ENCODE peak calls at places on chromosomes 12 and 14, in eight cellular contexts. One of them, this sample, is unnamed.

GRCh38 chr14:89357655-89358297 is 59.3 kb downstream of the FOXN3 start:
- DNase-seq in B cell: no peak
- DNase-seq in astrocyte of the cerebellum: no peak
- DNase-seq in heart right ventricle: no peak
- DNase-seq in type B pancreatic cell: no peak
- DNase-seq in spleen: no peak
- DNase-seq in fibroblast of mammary gland: no peak
- DNase-seq in BE2C: no peak
- DNase-seq in this sample: no peak

GRCh38 chr12:55838361-55838760 is 4.4 kb downstream of the MMP19 start:
- DNase-seq in B cell: no peak
- DNase-seq in astrocyte of the cerebellum: no peak
- DNase-seq in heart right ventricle: no peak
- DNase-seq in type B pancreatic cell: no peak
- DNase-seq in spleen: no peak
- DNase-seq in fibroblast of mammary gland: no peak
- DNase-seq in BE2C: no peak
- DNase-seq in this sample: no peak

GRCh38 chr12:32478858-32479257 is 79.5 kb downstream of the FGD4 start:
- DNase-seq in B cell: no peak
- DNase-seq in astrocyte of the cerebellum: no peak
- DNase-seq in heart right ventricle: no peak
- DNase-seq in type B pancreatic cell: no peak
- DNase-seq in spleen: no peak
- DNase-seq in fibroblast of mammary gland: no peak
- DNase-seq in BE2C: no peak
- DNase-seq in this sample: no peak

GRCh38 chr12:92365333-92365732 is 219.7 kb upstream of the BTG1 start:
- DNase-seq in B cell: no peak
- DNase-seq in astrocyte of the cerebellum: no peak
- DNase-seq in heart right ventricle: no peak
- DNase-seq in type B pancreatic cell: no peak
- DNase-seq in spleen: no peak
- DNase-seq in fibroblast of mammary gland: no peak
- DNase-seq in BE2C: no peak
- DNase-seq in this sample: no peak

GRCh38 chr12:31506907-31507306 is 84.0 kb downstream of the DENND5B start:
- DNase-seq in B cell: no peak
- DNase-seq in astrocyte of the cerebellum: no peak
- DNase-seq in heart right ventricle: no peak
- DNase-seq in type B pancreatic cell: no peak
- DNase-seq in spleen: no peak
- DNase-seq in fibroblast of mammary gland: no peak
- DNase-seq in BE2C: no peak
- DNase-seq in this sample: no peak

GRCh38 chr12:56833780-56834179 is 70.7 kb downstream of the HSD17B6 start:
- DNase-seq in B cell: no peak
- DNase-seq in astrocyte of the cerebellum: no peak
- DNase-seq in heart right ventricle: no peak
- DNase-seq in type B pancreatic cell: no peak
- DNase-seq in spleen: no peak
- DNase-seq in fibroblast of mammary gland: no peak
- DNase-seq in BE2C: no peak
- DNase-seq in this sample: no peak

GRCh38 chr12:119061208-119061796 is 80.0 kb downstream of the SRRM4 start:
- DNase-seq in B cell: no peak
- DNase-seq in astrocyte of the cerebellum: peak
- DNase-seq in heart right ventricle: peak
- DNase-seq in type B pancreatic cell: peak
- DNase-seq in spleen: no peak
- DNase-seq in fibroblast of mammary gland: peak
- DNase-seq in BE2C: peak
- DNase-seq in this sample: no peak

GRCh38 chr12:50257226-50258166 is 25.8 kb downstream of the LIMA1 start:
- DNase-seq in B cell: no peak
- DNase-seq in astrocyte of the cerebellum: no peak
- DNase-seq in heart right ventricle: no peak
- DNase-seq in type B pancreatic cell: no peak
- DNase-seq in spleen: no peak
- DNase-seq in fibroblast of mammary gland: peak
- DNase-seq in BE2C: no peak
- DNase-seq in this sample: no peak

GRCh38 chr12:43120189-43120588 is 431.8 kb downstream of the ADAMTS20 start:
- DNase-seq in B cell: no peak
- DNase-seq in astrocyte of the cerebellum: no peak
- DNase-seq in heart right ventricle: no peak
- DNase-seq in type B pancreatic cell: no peak
- DNase-seq in spleen: no peak
- DNase-seq in fibroblast of mammary gland: no peak
- DNase-seq in BE2C: no peak
- DNase-seq in this sample: no peak

GRCh38 chr14:94773017-94773681 is 3.2 kb upstream of the GSC start:
- DNase-seq in B cell: no peak
- DNase-seq in astrocyte of the cerebellum: no peak
- DNase-seq in heart right ventricle: no peak
- DNase-seq in type B pancreatic cell: no peak
- DNase-seq in spleen: no peak
- DNase-seq in fibroblast of mammary gland: no peak
- DNase-seq in BE2C: no peak
- DNase-seq in this sample: no peak

GRCh38 chr12:54584128-54584527 is 4.3 kb downstream of the PPP1R1A start:
- DNase-seq in B cell: no peak
- DNase-seq in astrocyte of the cerebellum: no peak
- DNase-seq in heart right ventricle: no peak
- DNase-seq in type B pancreatic cell: no peak
- DNase-seq in spleen: no peak
- DNase-seq in fibroblast of mammary gland: no peak
- DNase-seq in BE2C: no peak
- DNase-seq in this sample: no peak

GRCh38 chr12:131990066-131990979 is 40.6 kb downstream of the EP400 start:
- DNase-seq in B cell: no peak
- DNase-seq in astrocyte of the cerebellum: peak
- DNase-seq in heart right ventricle: no peak
- DNase-seq in type B pancreatic cell: no peak
- DNase-seq in spleen: no peak
- DNase-seq in fibroblast of mammary gland: no peak
- DNase-seq in BE2C: no peak
- DNase-seq in this sample: no peak

GRCh38 chr12:120264511-120265202 is 873 bp downstream of the PXN start:
- DNase-seq in B cell: no peak
- DNase-seq in astrocyte of the cerebellum: no peak
- DNase-seq in heart right ventricle: no peak
- DNase-seq in type B pancreatic cell: no peak
- DNase-seq in spleen: no peak
- DNase-seq in fibroblast of mammary gland: no peak
- DNase-seq in BE2C: no peak
- DNase-seq in this sample: no peak

GRCh38 chr14:54106802-54107377 is 150.3 kb upstream of the BMP4 start:
- DNase-seq in B cell: no peak
- DNase-seq in astrocyte of the cerebellum: no peak
- DNase-seq in heart right ventricle: no peak
- DNase-seq in type B pancreatic cell: no peak
- DNase-seq in spleen: no peak
- DNase-seq in fibroblast of mammary gland: no peak
- DNase-seq in BE2C: no peak
- DNase-seq in this sample: no peak

GRCh38 chr14:54617467-54617866 is 50.5 kb downstream of the SAMD4A start:
- DNase-seq in B cell: no peak
- DNase-seq in astrocyte of the cerebellum: no peak
- DNase-seq in heart right ventricle: no peak
- DNase-seq in type B pancreatic cell: no peak
- DNase-seq in spleen: no peak
- DNase-seq in fibroblast of mammary gland: peak
- DNase-seq in BE2C: no peak
- DNase-seq in this sample: no peak

GRCh38 chr12:51392556-51393237 is 1.5 kb upstream of the GALNT6 start:
- DNase-seq in B cell: peak
- DNase-seq in astrocyte of the cerebellum: no peak
- DNase-seq in heart right ventricle: no peak
- DNase-seq in type B pancreatic cell: no peak
- DNase-seq in spleen: no peak
- DNase-seq in fibroblast of mammary gland: no peak
- DNase-seq in BE2C: no peak
- DNase-seq in this sample: peak

GRCh38 chr12:108568653-108569154 is 6.3 kb downstream of the ISCU start:
- DNase-seq in B cell: peak
- DNase-seq in astrocyte of the cerebellum: no peak
- DNase-seq in heart right ventricle: no peak
- DNase-seq in type B pancreatic cell: no peak
- DNase-seq in spleen: peak
- DNase-seq in fibroblast of mammary gland: no peak
- DNase-seq in BE2C: no peak
- DNase-seq in this sample: peak

GRCh38 chr12:130222519-130223255 is 60.4 kb downstream of the FZD10 start:
- DNase-seq in B cell: no peak
- DNase-seq in astrocyte of the cerebellum: no peak
- DNase-seq in heart right ventricle: no peak
- DNase-seq in type B pancreatic cell: no peak
- DNase-seq in spleen: no peak
- DNase-seq in fibroblast of mammary gland: no peak
- DNase-seq in BE2C: no peak
- DNase-seq in this sample: no peak
- TF ChIP-seq CTCF in B cell: no peak
- TF ChIP-seq CTCF in astrocyte of the cerebellum: no peak
- TF ChIP-seq CTCF in heart right ventricle: no peak
- TF ChIP-seq CTCF in type B pancreatic cell: peak
- TF ChIP-seq CTCF in spleen: no peak
- TF ChIP-seq CTCF in fibroblast of mammary gland: no peak
- TF ChIP-seq CTCF in BE2C: no peak
- TF ChIP-seq CTCF in this sample: no peak

DNA sequence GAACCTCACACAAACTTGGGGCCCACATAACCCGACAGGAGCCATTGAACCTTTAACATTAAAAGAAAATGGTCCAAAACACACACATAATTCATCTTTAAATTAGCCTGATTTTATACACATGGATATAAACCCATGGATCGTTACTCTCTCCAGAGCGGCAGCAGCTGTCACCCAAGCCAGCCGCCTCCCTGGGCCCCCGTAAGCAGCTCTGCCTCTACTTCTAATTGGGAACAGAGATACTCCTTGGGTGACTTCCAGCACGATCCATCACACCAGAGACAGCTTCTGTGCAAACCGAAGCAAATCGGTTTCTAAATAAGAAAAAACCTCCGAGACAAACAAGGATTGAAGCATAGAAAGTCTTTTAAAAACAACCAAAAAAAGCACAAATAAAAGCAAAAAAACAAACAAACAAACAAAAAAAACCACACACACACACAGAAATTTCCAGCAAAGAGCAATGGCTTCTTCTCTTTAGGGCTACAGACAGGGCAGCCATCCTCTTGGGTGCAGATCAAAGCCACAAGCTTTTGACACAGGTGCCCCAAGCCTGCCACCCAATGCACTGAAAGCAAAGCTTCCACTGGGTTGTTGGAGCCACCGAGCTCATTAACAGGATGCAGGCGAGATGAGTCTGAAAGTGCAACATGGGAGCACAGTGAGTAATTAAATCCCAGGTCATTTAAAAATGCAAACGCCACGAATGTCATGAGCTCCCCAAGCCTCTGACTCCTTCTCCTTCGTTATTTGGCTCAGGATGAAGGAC is 156.9 kb downstream of the DPF3 start:
- DNase-seq in B cell: peak
- DNase-seq in astrocyte of the cerebellum: peak
- DNase-seq in heart right ventricle: no peak
- DNase-seq in type B pancreatic cell: no peak
- DNase-seq in spleen: no peak
- DNase-seq in fibroblast of mammary gland: peak
- DNase-seq in BE2C: peak
- DNase-seq in this sample: no peak
- TF ChIP-seq CTCF in B cell: no peak
- TF ChIP-seq CTCF in astrocyte of the cerebellum: no peak
- TF ChIP-seq CTCF in heart right ventricle: no peak
- TF ChIP-seq CTCF in type B pancreatic cell: no peak
- TF ChIP-seq CTCF in spleen: no peak
- TF ChIP-seq CTCF in fibroblast of mammary gland: no peak
- TF ChIP-seq CTCF in BE2C: no peak
- TF ChIP-seq CTCF in this sample: no peak

GRCh38 chr12:14365294-14366210 is at the start of gene ATF7IP:
- DNase-seq in B cell: peak
- DNase-seq in astrocyte of the cerebellum: peak
- DNase-seq in heart right ventricle: peak
- DNase-seq in type B pancreatic cell: peak
- DNase-seq in spleen: peak
- DNase-seq in fibroblast of mammary gland: peak
- DNase-seq in BE2C: peak
- DNase-seq in this sample: peak
- TF ChIP-seq CTCF in B cell: peak
- TF ChIP-seq CTCF in astrocyte of the cerebellum: peak
- TF ChIP-seq CTCF in heart right ventricle: peak
- TF ChIP-seq CTCF in type B pancreatic cell: peak
- TF ChIP-seq CTCF in spleen: peak
- TF ChIP-seq CTCF in fibroblast of mammary gland: peak
- TF ChIP-seq CTCF in BE2C: peak
- TF ChIP-seq CTCF in this sample: peak

DNA sequence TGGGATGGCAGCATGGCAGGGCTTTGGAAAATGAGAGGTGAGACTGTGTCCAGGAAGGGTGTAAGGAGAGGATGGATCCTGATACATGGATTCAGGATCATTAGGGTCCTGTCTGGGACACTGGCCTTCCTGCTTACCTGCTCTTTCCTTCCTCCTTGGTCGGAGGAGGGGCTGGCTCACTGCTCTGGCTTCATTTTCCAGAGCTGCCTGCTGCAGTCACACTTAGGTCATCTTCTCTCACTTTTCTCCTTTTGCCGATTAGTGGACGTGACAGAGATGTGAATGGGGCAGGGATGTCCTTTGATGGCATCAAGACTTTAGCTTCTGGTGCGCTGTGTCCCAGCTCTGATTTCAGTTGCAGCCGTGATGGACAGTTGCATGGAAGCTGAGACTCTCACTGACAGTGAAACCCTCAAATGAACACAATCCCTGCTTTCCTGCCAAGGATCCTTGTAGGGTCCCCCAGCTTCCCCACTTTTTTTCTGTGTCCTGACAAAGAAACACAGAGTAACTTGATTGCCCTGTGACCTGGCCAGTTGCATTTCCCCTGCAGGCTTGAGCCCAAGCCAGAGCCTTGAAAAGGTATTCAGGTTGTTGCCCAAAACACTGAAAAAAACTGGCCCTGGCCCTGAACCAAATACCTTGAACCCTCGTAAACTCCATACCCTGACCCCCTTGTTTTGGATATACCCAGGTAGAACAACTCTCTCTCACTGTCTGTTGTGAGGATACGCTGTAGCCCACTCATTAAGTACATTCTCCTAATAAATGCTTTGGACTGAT is 756 bp upstream of the CIDEB start:
- DNase-seq in B cell: no peak
- DNase-seq in astrocyte of the cerebellum: no peak
- DNase-seq in heart right ventricle: no peak
- DNase-seq in type B pancreatic cell: no peak
- DNase-seq in spleen: no peak
- DNase-seq in fibroblast of mammary gland: no peak
- DNase-seq in BE2C: no peak
- DNase-seq in this sample: no peak
- TF ChIP-seq CTCF in B cell: peak
- TF ChIP-seq CTCF in astrocyte of the cerebellum: no peak
- TF ChIP-seq CTCF in heart right ventricle: no peak
- TF ChIP-seq CTCF in type B pancreatic cell: peak
- TF ChIP-seq CTCF in spleen: peak
- TF ChIP-seq CTCF in fibroblast of mammary gland: no peak
- TF ChIP-seq CTCF in BE2C: no peak
- TF ChIP-seq CTCF in this sample: no peak